ENCODE peak calls at places on chromosomes 3 and 15, in ten cellular contexts. G is breast epithelium, W is CD14-positive monocyte, C is brain microvascular endothelial cell, Q is H9, H is GM12865, B is fibroblast of pulmonary artery, S is lung, I is mesothelial cell of epicardium, J is foreskin fibroblast. P is an unnamed sample.

GRCh38 chr3:118436863-118437262 is 597.8 kb downstream of the IGSF11 start:
- DNase-seq in G (no peak), W (no peak), C (no peak), Q (no peak), H (no peak), B (no peak), S (no peak), I (no peak), J (no peak), P (no peak)

GRCh38 chr3:190443257-190443656 is 6.4 kb downstream of the TMEM207 start:
- DNase-seq in G (no peak), W (no peak), C (peak; percentile 31), Q (no peak), H (no peak), B (peak; percentile 54), S (no peak), I (no peak), J (peak; percentile 24), P (no peak)

GRCh38 chr3:105891101-105891500 is 22.3 kb upstream of the CBLB start:
- DNase-seq in G (no peak), W (no peak), C (no peak), Q (no peak), H (no peak), B (no peak), S (no peak), I (no peak), J (no peak), P (no peak)

GRCh38 chr3:129162729-129163579 is 2.1 kb upstream of the ISY1 start:
- DNase-seq in G (no peak), W (no peak), C (no peak), Q (no peak), H (peak; percentile 26), B (no peak), S (no peak), I (no peak), J (peak; percentile 54), P (no peak)

GRCh38 chr3:184353546-184353941 is 7.9 kb downstream of the CLCN2 start:
- DNase-seq in G (no peak), W (no peak), C (no peak), Q (no peak), H (no peak), B (no peak), S (no peak), I (no peak), J (no peak), P (no peak)

GRCh38 chr3:139620438-139620837 is 57.3 kb downstream of the NMNAT3 start:
- DNase-seq in G (no peak), W (no peak), C (no peak), Q (no peak), H (no peak), B (no peak), S (no peak), I (no peak), J (no peak), P (no peak)

GRCh38 chr3:10546887-10547286 is 41.5 kb upstream of the ATP2B2 start:
- DNase-seq in G (peak; percentile 47), W (no peak), C (no peak), Q (peak; percentile 14), H (no peak), B (no peak), S (no peak), I (no peak), J (no peak), P (no peak)

GRCh38 chr3:178982138-178982537 is 89.5 kb downstream of the ZMAT3 start:
- DNase-seq in G (no peak), W (no peak), C (no peak), Q (no peak), H (peak; percentile 36), B (no peak), S (no peak), I (no peak), J (peak; percentile 29), P (no peak)

GRCh38 chr3:76998555-76998954 is 41.3 kb upstream of the ROBO2 start:
- DNase-seq in G (no peak), W (no peak), C (no peak), Q (no peak), H (no peak), B (no peak), S (no peak), I (no peak), J (no peak), P (no peak)
- TF ChIP-seq CTCF in G (no peak), W (no peak), C (no peak), Q (no peak), H (no peak), B (no peak), S (no peak), I (no peak), J (no peak), P (no peak)

GRCh38 chr15:40110866-40111550 is 2.3 kb upstream of the BMF start:
- DNase-seq in G (no peak), W (no peak), C (no peak), Q (no peak), H (no peak), B (no peak), S (no peak), I (no peak), J (no peak), P (no peak)
- TF ChIP-seq CTCF in G (no peak), W (no peak), C (no peak), Q (no peak), H (no peak), B (no peak), S (no peak), I (no peak), J (no peak), P (no peak)

DNA sequence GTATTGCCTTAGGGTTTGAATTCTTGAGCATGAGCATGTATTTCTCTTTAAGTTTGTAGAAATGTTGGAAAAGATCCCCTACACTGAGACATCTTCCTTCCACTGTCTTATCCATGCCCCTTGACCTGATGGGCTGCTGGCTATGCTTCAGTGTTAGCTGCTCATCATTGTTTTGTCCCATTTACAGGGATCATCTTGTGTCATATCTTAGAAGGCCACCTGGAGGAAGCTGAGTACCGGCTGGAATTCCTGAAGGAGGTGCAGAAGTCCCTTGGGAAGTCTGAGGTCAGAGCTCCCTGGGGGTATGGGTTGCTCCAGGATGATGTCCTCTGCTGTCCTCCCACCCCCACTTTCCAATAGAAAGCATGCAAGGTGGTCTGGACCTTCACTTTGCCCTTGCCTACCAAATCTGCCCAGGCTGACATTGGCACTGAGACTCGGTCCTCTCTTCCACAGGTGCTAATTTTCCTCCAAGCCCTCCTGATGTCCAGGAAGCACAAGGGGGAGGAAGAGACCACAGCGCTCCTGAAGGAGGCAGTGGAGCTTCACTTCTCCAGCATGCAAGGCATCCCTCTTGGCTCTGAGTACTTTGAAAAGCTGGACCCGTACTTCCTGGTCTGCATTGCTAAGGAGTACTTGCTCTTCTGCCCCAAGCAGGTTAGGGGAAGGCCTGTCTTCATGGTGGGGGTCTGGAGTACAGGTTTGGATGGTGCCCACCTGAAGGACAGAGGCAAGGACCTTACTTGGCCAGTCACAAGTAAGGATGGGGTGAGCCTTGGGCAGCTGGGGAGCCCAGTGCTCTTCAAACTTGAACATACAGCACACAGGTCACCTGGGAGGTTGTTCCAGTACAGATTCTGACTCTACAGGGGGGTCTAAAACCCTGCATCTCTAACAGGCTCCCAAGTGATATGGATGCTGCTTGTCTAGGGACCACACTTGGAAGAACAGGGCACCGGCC is 17.7 kb downstream of the TTC21A start:
- DNase-seq in G (peak; percentile 58), W (no peak), C (no peak), Q (peak; percentile 61), H (no peak), B (peak; percentile 65), S (peak; percentile 48), I (no peak), J (peak; percentile 53), P (no peak)
- TF ChIP-seq CTCF in G (peak; percentile 50), W (no peak), C (peak; percentile 71), Q (peak; percentile 56), H (no peak), B (peak; percentile 67), S (peak; percentile 5), I (no peak), J (peak; percentile 55), P (no peak)

DNA sequence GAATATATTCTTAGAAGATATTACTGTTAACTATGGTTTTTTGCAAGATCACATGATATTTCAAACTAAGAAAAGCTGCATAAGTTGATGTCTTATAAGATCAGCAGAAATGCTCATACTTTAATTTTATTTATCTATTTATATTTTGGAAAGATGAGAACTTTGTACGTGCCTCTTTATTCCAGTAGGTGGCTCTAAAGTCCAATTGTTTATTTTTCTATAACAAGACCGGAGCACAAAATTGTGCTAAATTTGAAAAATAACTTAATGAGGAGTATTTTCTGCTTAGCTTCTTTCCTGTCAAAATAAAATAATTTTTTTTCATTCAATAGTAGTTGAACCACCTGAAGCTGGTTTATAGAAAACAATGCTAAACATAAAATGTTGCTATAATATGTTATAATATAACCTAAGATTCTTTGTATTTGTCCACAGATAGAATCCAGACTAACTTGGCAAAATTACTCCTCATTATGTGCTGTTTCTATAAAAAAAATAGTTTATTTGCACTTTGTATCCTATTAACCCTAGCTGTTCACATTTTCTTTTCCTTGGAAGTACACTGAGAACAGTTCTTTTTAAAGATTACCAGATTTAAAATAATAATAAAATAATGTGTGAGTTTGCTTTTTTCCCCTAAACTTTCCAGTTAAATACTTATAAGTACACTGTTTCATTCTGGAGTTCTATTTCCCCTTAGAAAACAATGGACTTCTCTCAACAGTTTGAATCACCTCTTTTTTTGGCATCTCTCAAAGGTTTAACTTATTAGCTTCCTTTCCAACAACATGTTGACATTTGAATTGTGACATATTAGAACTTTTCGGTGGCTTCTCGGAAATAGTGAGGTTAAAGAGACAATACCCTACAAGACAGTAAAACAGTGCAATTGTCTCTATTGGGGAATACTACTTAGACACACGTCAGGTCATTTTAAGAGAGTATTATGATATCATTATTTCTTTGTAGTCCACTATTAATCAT is 530.0 kb downstream of the MECOM start:
- DNase-seq in G (no peak), W (no peak), C (no peak), Q (no peak), H (no peak), B (peak; percentile 83), S (no peak), I (no peak), J (peak; percentile 52), P (no peak)
- TF ChIP-seq CTCF in G (peak; percentile 36), W (peak; percentile 16), C (peak; percentile 32), Q (peak; percentile 49), H (no peak), B (peak; percentile 55), S (no peak), I (peak; percentile 75), J (peak; percentile 35), P (no peak)

P was measured in omental fat pad.